ENCODE peak calls at places on chromosomes 3 and 15, in five cellular contexts. One of them, this sample, is unnamed.

GRCh38 chr3:134567605-134568004 is 81.7 kb downstream of the CEP63 start:
- DNase-seq in Caco-2: no peak
- DNase-seq in stimulated activated CD8-positive, alpha-beta memory T cell treated with anti-CD3 and anti-CD28 coated beads, Interleukin-12 subunit alpha, Interleukin-12 subunit beta, amount 100 ng/mL, for 4 hours: no peak
- DNase-seq in HS-5: no peak
- DNase-seq in mesendoderm: peak
- DNase-seq in this sample: peak

GRCh38 chr3:13277860-13278531 is 142.1 kb downstream of the NUP210 start:
- DNase-seq in Caco-2: no peak
- DNase-seq in mesendoderm: no peak
- DNase-seq in stimulated activated CD8-positive, alpha-beta memory T cell treated with anti-CD3 and anti-CD28 coated beads, Interleukin-12 subunit alpha, Interleukin-12 subunit beta, amount 100 ng/mL, for 4 hours: no peak
- DNase-seq in HS-5: no peak
- DNase-seq in this sample: no peak

GRCh38 chr3:156353535-156353934 is 201.4 kb downstream of the SSR3 start:
- DNase-seq in Caco-2: no peak
- DNase-seq in mesendoderm: no peak
- DNase-seq in stimulated activated CD8-positive, alpha-beta memory T cell treated with anti-CD3 and anti-CD28 coated beads, Interleukin-12 subunit alpha, Interleukin-12 subunit beta, amount 100 ng/mL, for 4 hours: no peak
- DNase-seq in HS-5: no peak
- DNase-seq in this sample: no peak

GRCh38 chr3:179324270-179324754 is 1.5 kb downstream of the ZNF639 start:
- DNase-seq in stimulated activated CD8-positive, alpha-beta memory T cell treated with anti-CD3 and anti-CD28 coated beads, Interleukin-12 subunit alpha, Interleukin-12 subunit beta, amount 100 ng/mL, for 4 hours: no peak
- DNase-seq in mesendoderm: peak
- DNase-seq in HS-5: no peak
- DNase-seq in Caco-2: no peak
- DNase-seq in this sample: no peak

GRCh38 chr3:179713643-179714090 is 60.8 kb downstream of the USP13 start:
- DNase-seq in stimulated activated CD8-positive, alpha-beta memory T cell treated with anti-CD3 and anti-CD28 coated beads, Interleukin-12 subunit alpha, Interleukin-12 subunit beta, amount 100 ng/mL, for 4 hours: no peak
- DNase-seq in mesendoderm: peak
- DNase-seq in HS-5: no peak
- DNase-seq in Caco-2: no peak
- DNase-seq in this sample: no peak

GRCh38 chr15:36964626-36965025 is 135.7 kb downstream of the MEIS2 start:
- DNase-seq in mesendoderm: no peak
- DNase-seq in Caco-2: no peak
- DNase-seq in stimulated activated CD8-positive, alpha-beta memory T cell treated with anti-CD3 and anti-CD28 coated beads, Interleukin-12 subunit alpha, Interleukin-12 subunit beta, amount 100 ng/mL, for 4 hours: no peak
- DNase-seq in HS-5: no peak
- DNase-seq in this sample: no peak

GRCh38 chr3:51343918-51344687 is 41.0 kb upstream of the MANF start:
- DNase-seq in HS-5: peak
- DNase-seq in mesendoderm: no peak
- DNase-seq in stimulated activated CD8-positive, alpha-beta memory T cell treated with anti-CD3 and anti-CD28 coated beads, Interleukin-12 subunit alpha, Interleukin-12 subunit beta, amount 100 ng/mL, for 4 hours: no peak
- DNase-seq in Caco-2: no peak
- DNase-seq in this sample: peak

GRCh38 chr3:128079823-128080222 is 27.6 kb downstream of the SEC61A1 start:
- DNase-seq in stimulated activated CD8-positive, alpha-beta memory T cell treated with anti-CD3 and anti-CD28 coated beads, Interleukin-12 subunit alpha, Interleukin-12 subunit beta, amount 100 ng/mL, for 4 hours: no peak
- DNase-seq in HS-5: no peak
- DNase-seq in mesendoderm: no peak
- DNase-seq in Caco-2: no peak
- DNase-seq in this sample: no peak

GRCh38 chr15:25844981-25845680 is 18.0 kb downstream of the ATP10A start:
- DNase-seq in Caco-2: no peak
- DNase-seq in HS-5: no peak
- DNase-seq in stimulated activated CD8-positive, alpha-beta memory T cell treated with anti-CD3 and anti-CD28 coated beads, Interleukin-12 subunit alpha, Interleukin-12 subunit beta, amount 100 ng/mL, for 4 hours: no peak
- DNase-seq in mesendoderm: no peak
- DNase-seq in this sample: no peak

GRCh38 chr3:129240436-129240835 is 9.0 kb upstream of the COPG1 start:
- DNase-seq in stimulated activated CD8-positive, alpha-beta memory T cell treated with anti-CD3 and anti-CD28 coated beads, Interleukin-12 subunit alpha, Interleukin-12 subunit beta, amount 100 ng/mL, for 4 hours: no peak
- DNase-seq in Caco-2: no peak
- DNase-seq in mesendoderm: no peak
- DNase-seq in HS-5: no peak
- DNase-seq in this sample: no peak

GRCh38 chr15:55789066-55789660 is 46.2 kb upstream of the PRTG start:
- DNase-seq in HS-5: no peak
- DNase-seq in mesendoderm: peak
- DNase-seq in stimulated activated CD8-positive, alpha-beta memory T cell treated with anti-CD3 and anti-CD28 coated beads, Interleukin-12 subunit alpha, Interleukin-12 subunit beta, amount 100 ng/mL, for 4 hours: no peak
- DNase-seq in Caco-2: no peak
- DNase-seq in this sample: no peak

GRCh38 chr3:57958642-57959406 is 49.4 kb upstream of the FLNB start:
- DNase-seq in Caco-2: peak
- DNase-seq in stimulated activated CD8-positive, alpha-beta memory T cell treated with anti-CD3 and anti-CD28 coated beads, Interleukin-12 subunit alpha, Interleukin-12 subunit beta, amount 100 ng/mL, for 4 hours: no peak
- DNase-seq in HS-5: no peak
- DNase-seq in mesendoderm: no peak
- DNase-seq in this sample: no peak

GRCh38 chr15:88644741-88645140 is 5.9 kb downstream of the ISG20 start:
- DNase-seq in stimulated activated CD8-positive, alpha-beta memory T cell treated with anti-CD3 and anti-CD28 coated beads, Interleukin-12 subunit alpha, Interleukin-12 subunit beta, amount 100 ng/mL, for 4 hours: no peak
- DNase-seq in mesendoderm: no peak
- DNase-seq in HS-5: no peak
- DNase-seq in Caco-2: no peak
- DNase-seq in this sample: no peak

GRCh38 chr3:184481924-184482671 is 79.5 kb upstream of the EPHB3 start:
- DNase-seq in mesendoderm: no peak
- DNase-seq in HS-5: no peak
- DNase-seq in Caco-2: no peak
- DNase-seq in stimulated activated CD8-positive, alpha-beta memory T cell treated with anti-CD3 and anti-CD28 coated beads, Interleukin-12 subunit alpha, Interleukin-12 subunit beta, amount 100 ng/mL, for 4 hours: no peak
- DNase-seq in this sample: no peak

GRCh38 chr3:192409203-192409837 is 318.0 kb downstream of the FGF12 start:
- DNase-seq in mesendoderm: peak
- DNase-seq in HS-5: no peak
- DNase-seq in stimulated activated CD8-positive, alpha-beta memory T cell treated with anti-CD3 and anti-CD28 coated beads, Interleukin-12 subunit alpha, Interleukin-12 subunit beta, amount 100 ng/mL, for 4 hours: no peak
- DNase-seq in Caco-2: no peak
- DNase-seq in this sample: no peak

This sample was measured in epithelial cell of proximal tubule.